ENCODE peak calls at places on chromosome 10, in six cellular contexts. Q is fibroblast of lung, O is trophoblast cell, D is H9, Y is sigmoid colon, H is IMR-90. F is an unnamed sample. For H3K27me3, the result is how much of the 10 kb centered on the place peaks cover.

GRCh38 chr10:11793762-11794479 is 29.2 kb upstream of the PROSER2 start:
- DNase-seq in Q (peak), O (peak), D (no peak), Y (no peak), H (peak), F (peak)

GRCh38 chr10:89549510-89549909 is 14.1 kb upstream of the SLC16A12 start:
- DNase-seq in Q (no peak), O (no peak), D (no peak), Y (no peak), H (no peak), F (no peak)

GRCh38 chr10:22609719-22610118 is 104.7 kb downstream of the PIP4K2A start:
- DNase-seq in Q (no peak), O (no peak), D (no peak), Y (no peak), H (no peak), F (no peak)

GRCh38 chr10:93346712-93347111 is 135.4 kb downstream of the MYOF start:
- DNase-seq in Q (no peak), O (no peak), D (peak), Y (no peak), H (peak), F (no peak)

GRCh38 chr10:98673156-98673765 is 226.5 kb upstream of the HPS1 start:
- DNase-seq in Q (peak), O (no peak), D (no peak), Y (no peak), H (no peak), F (no peak)

GRCh38 chr10:120945182-120945581 is 94.0 kb downstream of the WDR11 start:
- DNase-seq in Q (no peak), O (no peak), D (no peak), Y (peak), H (no peak), F (no peak)

GRCh38 chr10:1230592-1231275 is 174.5 kb downstream of the WDR37 start:
- DNase-seq in Q (no peak), O (no peak), D (peak), Y (no peak), H (no peak), F (no peak)

GRCh38 chr10:112839928-112840654 is 110.0 kb upstream of the TCF7L2 start:
- DNase-seq in Q (no peak), O (no peak), D (no peak), Y (no peak), H (no peak), F (no peak)

GRCh38 chr10:72173635-72174296 is 42.0 kb upstream of the ANAPC16 start:
- DNase-seq in Q (peak), O (peak), D (no peak), Y (no peak), H (peak), F (no peak)

GRCh38 chr10:118953999-118954398 is 75.5 kb upstream of the NANOS1 start:
- DNase-seq in Q (peak), O (no peak), D (peak), Y (no peak), H (no peak), F (no peak)

GRCh38 chr10:90047243-90047729 is 345.9 kb downstream of the KIF20B start:
- DNase-seq in Q (peak), O (no peak), D (no peak), Y (no peak), H (no peak), F (no peak)

GRCh38 chr10:58424176-58424575 is 39.0 kb downstream of the TFAM start:
- DNase-seq in Q (no peak), O (no peak), D (no peak), Y (no peak), H (peak), F (no peak)

GRCh38 chr10:86944471-86944870 is 12.9 kb downstream of the MMRN2 start:
- DNase-seq in Q (peak), O (no peak), D (peak), Y (peak), H (peak), F (no peak)

GRCh38 chr10:35372329-35372728 is 36.0 kb downstream of the CCNY start:
- DNase-seq in Q (no peak), O (no peak), D (no peak), Y (peak), H (no peak), F (peak)

GRCh38 chr10:72316748-72317435 is 37.8 kb downstream of the DNAJB12 start:
- DNase-seq in Q (no peak), O (no peak), D (no peak), Y (peak), H (no peak), F (no peak)

GRCh38 chr10:131071721-131072120 is 239.8 kb downstream of the TCERG1L start:
- DNase-seq in Q (no peak), O (no peak), D (peak), Y (no peak), H (no peak), F (no peak)

GRCh38 chr10:86583983-86584382 is 62.4 kb upstream of the WAPL start:
- DNase-seq in Q (no peak), O (no peak), D (peak), Y (no peak), H (no peak), F (no peak)

GRCh38 chr10:84587789-84588188 is 259.4 kb downstream of the CCSER2 start:
- DNase-seq in Q (no peak), O (no peak), D (peak), Y (no peak), H (no peak), F (no peak)

GRCh38 chr10:91349381-91349780 is 60.8 kb upstream of the HECTD2 start:
- DNase-seq in Q (peak), O (peak), D (no peak), Y (no peak), H (peak), F (no peak)

GRCh38 chr10:118669020-118669766 is 73.7 kb upstream of the PRLHR start:
- DNase-seq in Q (peak), O (no peak), D (no peak), Y (no peak), H (peak), F (no peak)

GRCh38 chr10:89158446-89158845 is 48.7 kb downstream of the CH25H start:
- DNase-seq in Q (peak), O (no peak), D (no peak), Y (no peak), H (peak), F (no peak)

GRCh38 chr10:110013615-110014293 is 6.0 kb downstream of the ADD3 start:
- DNase-seq in Q (no peak), O (peak), D (no peak), Y (no peak), H (no peak), F (no peak)

GRCh38 chr10:129848571-129849451 is 115.3 kb downstream of the EBF3 start:
- DNase-seq in Q (no peak), O (no peak), D (peak), Y (no peak), H (no peak), F (no peak)

GRCh38 chr10:36488579-36488978 is 636.8 kb upstream of the ANKRD30A start:
- DNase-seq in Q (no peak), O (no peak), D (no peak), Y (no peak), H (no peak), F (no peak)

GRCh38 chr10:59877191-59877671 is 29.1 kb downstream of the CCDC6 start:
- DNase-seq in Q (peak), O (peak), D (no peak), Y (no peak), H (peak), F (no peak)

GRCh38 chr10:30591249-30591670 is 38.3 kb downstream of the LYZL2 start:
- DNase-seq in Q (peak), O (peak), D (peak), Y (no peak), H (peak), F (no peak)

GRCh38 chr10:33335550-33335799 is 1.0 kb upstream of the NRP1 start:
- DNase-seq in Q (no peak), O (no peak), D (peak), Y (no peak), H (no peak), F (no peak)

GRCh38 chr10:34172936-34173533 is 642.1 kb downstream of the PARD3 start:
- DNase-seq in Q (peak), O (peak), D (no peak), Y (no peak), H (no peak), F (no peak)

GRCh38 chr10:50422259-50422658 is 170.9 kb upstream of the ASAH2 start:
- DNase-seq in Q (peak), O (no peak), D (no peak), Y (no peak), H (peak), F (no peak)

GRCh38 chr10:24333736-24334135 is 124.8 kb downstream of the KIAA1217 start:
- DNase-seq in Q (peak), O (no peak), D (no peak), Y (no peak), H (peak), F (no peak)

GRCh38 chr10:113680172-113681111 is 730 bp downstream of the CASP7 start:
- DNase-seq in Q (peak), O (peak), D (no peak), Y (peak), H (peak), F (no peak)

GRCh38 chr10:32314588-32314987 is 32.4 kb downstream of the EPC1 start:
- DNase-seq in Q (no peak), O (no peak), D (no peak), Y (no peak), H (no peak), F (no peak)

GRCh38 chr10:77160679-77161078 is 476.9 kb downstream of the KCNMA1 start:
- DNase-seq in Q (peak), O (no peak), D (no peak), Y (no peak), H (peak), F (no peak)

GRCh38 chr10:86946215-86947170 is 10.9 kb downstream of the MMRN2 start:
- DNase-seq in Q (no peak), O (no peak), D (peak), Y (peak), H (no peak), F (peak)

GRCh38 chr10:4678023-4678950 is 147.7 kb upstream of the AKR1E2 start:
- DNase-seq in Q (peak), O (no peak), D (no peak), Y (no peak), H (peak), F (no peak)

GRCh38 chr10:87547734-87548311 is 43.1 kb downstream of the MINPP1 start:
- DNase-seq in Q (peak), O (no peak), D (no peak), Y (no peak), H (peak), F (no peak)

GRCh38 chr10:93481931-93482834 is at the start of gene MYOF:
- DNase-seq in Q (peak), O (peak), D (peak), Y (peak), H (peak), F (no peak)

GRCh38 chr10:24793648-24794379 is 70.1 kb upstream of the ARHGAP21 start:
- DNase-seq in Q (peak), O (no peak), D (no peak), Y (no peak), H (peak), F (no peak)

GRCh38 chr10:126216221-126216701 is 172.0 kb downstream of the ADAM12 start:
- DNase-seq in Q (peak), O (no peak), D (no peak), Y (no peak), H (peak), F (no peak)

GRCh38 chr10:70283445-70284399 is at the start of gene NPFFR1:
- DNase-seq in Q (no peak), O (no peak), D (peak), Y (no peak), H (no peak), F (no peak)

GRCh38 chr10:70284542-70285150 is 842 bp upstream of the NPFFR1 start:
- DNase-seq in Q (no peak), O (no peak), D (no peak), Y (no peak), H (no peak), F (no peak)

GRCh38 chr10:70283071-70283444 is 746 bp downstream of the NPFFR1 start:
- DNase-seq in Q (no peak), O (no peak), D (no peak), Y (no peak), H (no peak), F (no peak)

GRCh38 chr10:70286616-70287015 is 2.8 kb upstream of the NPFFR1 start:
- DNase-seq in Q (no peak), O (no peak), D (no peak), Y (no peak), H (no peak), F (no peak)

DNA sequence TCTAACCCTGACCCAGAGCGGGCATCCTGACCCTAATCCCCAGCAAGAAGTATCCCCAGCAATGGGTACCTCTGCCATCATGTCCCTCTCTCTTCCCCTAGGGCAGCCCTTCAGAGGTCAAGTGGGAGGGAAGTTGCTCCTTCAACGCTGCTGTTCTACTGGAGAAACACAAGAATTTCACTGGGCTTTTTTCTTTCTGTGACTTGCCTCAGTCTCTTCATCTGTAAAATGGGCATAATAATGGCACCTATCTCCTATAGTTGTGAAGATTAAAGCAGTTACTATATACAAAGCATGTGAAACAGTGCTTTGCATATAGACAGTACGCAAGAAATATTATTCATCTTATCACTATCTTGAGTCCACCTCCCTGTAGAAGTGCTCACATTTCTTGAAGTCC is 1.6 kb upstream of the NPFFR1 start:
- DNase-seq in Q (no peak), O (no peak), D (no peak), Y (peak), H (no peak), F (no peak)
- H3K27me3 ChIP-seq in Q (under half), O (under half), D (under half), Y (under half), H (half or more), F (under half)

GRCh38 chr10:100776671-100777070 is 31.3 kb downstream of the PAX2 start:
- DNase-seq in Q (no peak), O (no peak), D (no peak), Y (no peak), H (no peak), F (no peak)

GRCh38 chr10:100774223-100774622 is 28.8 kb downstream of the PAX2 start:
- DNase-seq in Q (no peak), O (no peak), D (no peak), Y (peak), H (no peak), F (no peak)

GRCh38 chr10:100774876-100775275 is 29.5 kb downstream of the PAX2 start:
- DNase-seq in Q (no peak), O (no peak), D (no peak), Y (peak), H (no peak), F (no peak)

GRCh38 chr10:100775866-100776265 is 30.5 kb downstream of the PAX2 start:
- DNase-seq in Q (no peak), O (no peak), D (no peak), Y (no peak), H (no peak), F (no peak)

DNA sequence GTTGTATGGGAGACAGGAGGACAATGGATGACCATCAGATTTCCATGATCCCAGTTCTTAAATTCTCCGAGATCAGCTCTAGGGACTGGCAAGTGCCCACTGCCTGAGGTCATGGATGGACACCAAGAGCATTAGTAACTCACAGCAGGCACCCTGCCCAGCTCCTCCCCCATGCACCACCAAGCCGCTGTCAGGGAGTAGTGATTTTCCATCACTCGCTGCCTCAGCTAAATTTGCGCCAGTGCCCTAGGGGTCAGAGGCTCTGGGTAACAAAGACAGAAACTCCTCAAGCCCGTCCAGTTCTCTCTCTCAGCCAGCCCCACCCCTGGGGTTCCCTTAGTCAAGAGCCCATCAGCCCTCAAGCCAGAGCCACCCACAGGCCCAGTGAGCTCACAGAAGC is 30.0 kb downstream of the PAX2 start:
- DNase-seq in Q (no peak), O (no peak), D (no peak), Y (peak), H (no peak), F (no peak)
- H3K27me3 ChIP-seq in Q (under half), O (under half), D (under half), Y (under half), H (under half), F (under half)

DNA sequence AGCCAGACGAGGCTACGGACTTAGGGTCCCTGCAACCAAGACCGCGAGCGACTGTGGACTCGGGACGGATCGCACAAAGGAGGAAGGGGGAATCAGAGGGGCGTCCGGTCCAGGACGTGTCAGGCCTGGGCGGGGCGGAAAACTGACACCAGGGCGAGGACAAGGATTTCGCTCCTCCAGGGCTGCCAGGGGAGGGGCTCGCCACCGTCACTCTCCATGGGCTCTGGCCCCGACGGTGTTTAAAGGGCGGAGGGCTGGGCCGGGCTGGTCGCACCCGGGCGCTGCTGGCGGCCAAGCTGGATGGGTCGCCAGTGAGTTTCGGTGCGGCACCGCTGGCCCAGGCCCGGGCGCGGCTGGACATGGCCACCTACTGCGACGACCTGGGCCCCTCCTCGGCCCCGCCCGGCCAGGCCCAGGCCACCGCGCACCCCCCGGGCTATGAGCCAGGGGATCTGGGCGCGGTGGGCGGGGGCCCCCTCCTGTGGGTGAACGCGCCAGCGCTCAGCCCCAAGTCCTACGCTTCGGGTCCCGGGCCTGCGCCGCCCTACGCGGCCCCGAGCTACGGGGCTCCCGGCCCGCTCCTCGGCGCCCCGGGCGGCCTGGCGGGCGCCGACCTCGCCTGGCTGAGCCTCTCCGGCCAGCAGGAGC is at the start of gene FOXI2:
- DNase-seq in Q (no peak), O (no peak), D (peak), Y (no peak), H (no peak), F (no peak)
- H3K27me3 ChIP-seq in Q (under half), O (under half), D (under half), Y (under half), H (under half), F (half or more)

GRCh38 chr10:103552856-103553742 is 59.6 kb downstream of the NEURL1 start:
- DNase-seq in Q (no peak), O (peak), D (no peak), Y (peak), H (no peak), F (no peak)
- H3K27me3 ChIP-seq in Q (under half), O (under half), D (under half), Y (under half), H (half or more), F (under half)

GRCh38 chr10:43220971-43221418 is 45.9 kb downstream of the RASGEF1A start:
- DNase-seq in Q (no peak), O (no peak), D (no peak), Y (no peak), H (no peak), F (peak)
- H3K27me3 ChIP-seq in Q (under half), O (under half), D (under half), Y (under half), H (under half), F (under half)

GRCh38 chr10:111811515-111811914 is 372.1 kb downstream of the GPAM start:
- DNase-seq in Q (no peak), O (no peak), D (no peak), Y (no peak), H (no peak), F (no peak)
- H3K27me3 ChIP-seq in Q (under half), O (under half), D (under half), Y (under half), H (under half), F (under half)

DNA sequence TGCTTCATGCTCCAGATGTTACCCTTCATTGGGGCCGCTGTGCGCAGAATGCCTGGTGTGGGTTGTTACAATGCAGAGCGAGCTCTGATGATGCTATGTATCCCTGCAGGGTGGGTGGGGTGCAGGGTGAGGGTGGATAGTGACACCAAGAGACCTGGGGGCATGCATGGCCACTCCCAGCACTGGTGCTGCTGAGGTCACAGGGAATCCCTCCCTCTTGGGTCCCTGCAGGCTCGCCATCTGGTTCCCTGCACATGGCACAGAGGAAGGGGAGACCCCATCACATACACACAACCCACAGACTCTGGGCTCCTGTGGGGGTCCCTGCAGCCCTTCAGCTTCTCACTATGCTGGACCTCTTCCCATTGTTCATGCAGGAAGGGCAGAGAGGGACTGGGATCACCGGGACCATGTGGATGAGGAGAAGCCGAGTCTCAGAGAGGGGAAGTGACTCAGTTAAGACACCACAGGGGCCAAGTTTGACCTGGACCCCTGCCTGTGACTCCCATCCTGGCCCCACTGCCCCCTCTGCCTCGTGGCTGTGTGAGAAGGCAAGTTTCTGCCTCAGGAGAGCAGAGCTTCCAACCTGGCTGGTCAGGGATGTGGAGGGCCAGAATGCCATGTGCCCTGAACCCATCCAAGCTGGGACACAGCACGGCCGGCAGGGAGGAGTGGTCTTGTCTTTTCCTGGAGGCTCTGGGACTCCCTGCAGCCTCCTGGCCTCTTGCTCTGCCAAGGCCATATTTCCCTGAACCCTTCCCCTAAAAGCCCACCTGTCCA is 19.3 kb downstream of the WDFY4 start:
- DNase-seq in Q (no peak), O (no peak), D (no peak), Y (no peak), H (no peak), F (no peak)
- H3K27me3 ChIP-seq in Q (under half), O (under half), D (under half), Y (under half), H (under half), F (under half)